ENCODE peak calls at places on chromosome 4, in nine cellular contexts. Q, R, L, I, S, E, W, G and J are unnamed samples.

GRCh38 chr4:33715996-33716395 is 2528.3 kb downstream of the ARAP2 start:
- DNase-seq in I (no peak), E (no peak), S (no peak), Q (no peak), R (peak), G (no peak), W (peak), L (no peak), J (no peak)

GRCh38 chr4:102263024-102263787 is 82.1 kb downstream of the SLC39A8 start:
- DNase-seq in I (no peak), E (peak), R (peak), G (no peak), L (no peak), S (peak), W (peak), Q (peak), J (no peak)

GRCh38 chr4:94939791-94940530 is 182.2 kb downstream of the BMPR1B start:
- DNase-seq in G (no peak), S (no peak), R (peak), Q (no peak), L (no peak), E (no peak), W (peak), I (no peak), J (no peak)

GRCh38 chr4:52864816-52865215 is 2.7 kb downstream of the RASL11B start:
- DNase-seq in I (no peak), W (peak), Q (no peak), L (no peak), E (no peak), R (no peak), G (no peak), S (no peak), J (no peak)

GRCh38 chr4:40204507-40205258 is 7.9 kb downstream of the RHOH start:
- DNase-seq in E (no peak), L (no peak), G (no peak), R (no peak), S (no peak), Q (no peak), I (no peak), W (no peak), J (no peak)

GRCh38 chr4:128163177-128164117 is 102.3 kb downstream of the LARP1B start:
- DNase-seq in S (no peak), L (no peak), W (no peak), I (no peak), Q (no peak), R (peak), E (no peak), G (no peak), J (no peak)

GRCh38 chr4:36348403-36348938 is 67.1 kb downstream of the DTHD1 start:
- DNase-seq in G (no peak), S (peak), Q (peak), L (no peak), R (no peak), E (no peak), I (no peak), W (no peak), J (no peak)

GRCh38 chr4:76212851-76213414 is 691 bp downstream of the SCARB2 start:
- DNase-seq in W (no peak), R (peak), E (peak), L (peak), I (no peak), G (no peak), S (no peak), Q (no peak), J (no peak)

GRCh38 chr4:54764501-54764900 is 106.7 kb downstream of the KIT start:
- DNase-seq in Q (no peak), R (no peak), W (no peak), L (no peak), G (no peak), E (no peak), S (no peak), I (no peak), J (no peak)

GRCh38 chr4:8920289-8920965 is 48.8 kb upstream of the HMX1 start:
- DNase-seq in R (no peak), W (no peak), S (no peak), L (no peak), Q (no peak), I (peak), G (peak), E (no peak), J (no peak)

GRCh38 chr4:54100607-54101189 is 735 bp downstream of the GSX2 start:
- DNase-seq in G (no peak), Q (peak), L (no peak), R (no peak), I (no peak), W (no peak), E (peak), S (no peak), J (no peak)

GRCh38 chr4:72975488-72975784 is 94.1 kb downstream of the COX18 start:
- DNase-seq in L (no peak), R (no peak), S (no peak), G (no peak), W (no peak), E (no peak), I (no peak), Q (no peak), J (no peak)

GRCh38 chr4:16083217-16084191 is at the start of gene PROM1:
- DNase-seq in I (no peak), G (no peak), L (no peak), S (no peak), E (peak), Q (peak), R (no peak), W (no peak), J (no peak)

GRCh38 chr4:161320377-161320776 is 843.4 kb downstream of the FSTL5 start:
- DNase-seq in I (no peak), S (peak), L (no peak), G (no peak), R (peak), W (no peak), E (peak), Q (no peak), J (no peak)

DNA sequence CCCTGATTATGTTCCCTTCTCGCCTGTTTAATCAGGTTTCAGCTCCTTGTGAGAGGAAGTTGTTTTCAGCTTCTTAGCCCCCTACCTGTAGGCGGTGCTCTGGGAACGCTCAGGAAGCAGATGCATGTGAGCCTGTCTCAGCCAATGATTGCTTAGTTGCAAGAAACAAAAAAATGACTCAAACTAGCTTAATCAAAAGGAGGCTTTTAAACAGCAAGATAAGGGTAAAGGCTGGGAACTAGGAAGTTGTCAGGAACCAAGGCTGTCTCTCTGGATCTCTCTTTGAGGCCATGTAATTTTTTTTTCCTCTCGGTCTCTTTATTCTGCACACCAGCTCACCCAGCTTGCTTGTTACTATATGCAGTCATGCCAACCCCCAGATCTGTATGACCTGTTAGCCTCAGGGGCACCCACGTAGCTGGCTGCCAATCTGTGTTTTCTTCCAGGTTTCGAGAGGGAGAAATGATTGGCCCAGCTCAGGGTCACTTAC is 109.1 kb downstream of the PTTG2 start:
- DNase-seq in S (peak), I (no peak), L (peak), R (peak), Q (no peak), W (no peak), E (peak), G (no peak), J (no peak)
- TF ChIP-seq CTCF in S (peak), I (no peak), L (peak), R (peak), Q (no peak), W (peak), E (peak), G (no peak), J (no peak)

GRCh38 chr4:174828845-174829701 is at the start of gene GLRA3:
- DNase-seq in S (peak), E (peak), Q (peak), R (peak), W (no peak), G (no peak), I (no peak), L (no peak), J (peak)

DNA sequence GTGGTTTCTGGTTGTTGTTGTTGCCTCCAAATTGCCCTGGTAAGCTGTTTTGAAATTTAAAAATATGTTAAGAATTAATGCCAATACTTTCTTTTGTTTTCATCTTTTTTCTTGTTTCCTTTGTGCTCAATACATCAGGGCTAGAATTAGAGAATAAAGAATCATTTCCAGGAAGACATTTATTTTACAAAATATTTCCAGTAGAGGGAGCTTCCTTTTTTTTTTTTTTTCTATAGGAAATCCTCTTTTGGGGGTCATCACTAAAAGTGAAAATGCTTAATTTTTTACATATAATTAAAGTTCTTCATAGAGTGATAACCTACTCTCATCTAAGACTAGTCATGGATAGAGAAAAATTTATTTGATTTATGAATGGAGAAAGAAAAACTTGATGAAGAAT is 2.4 kb downstream of the GLRA3 start:
- DNase-seq in Q (no peak), I (no peak), S (no peak), E (no peak), G (no peak), W (no peak), L (no peak), R (no peak), J (no peak)
- TF ChIP-seq CTCF in Q (no peak), I (no peak), S (no peak), E (peak), G (no peak), W (no peak), L (no peak), R (no peak), J (no peak)

DNA sequence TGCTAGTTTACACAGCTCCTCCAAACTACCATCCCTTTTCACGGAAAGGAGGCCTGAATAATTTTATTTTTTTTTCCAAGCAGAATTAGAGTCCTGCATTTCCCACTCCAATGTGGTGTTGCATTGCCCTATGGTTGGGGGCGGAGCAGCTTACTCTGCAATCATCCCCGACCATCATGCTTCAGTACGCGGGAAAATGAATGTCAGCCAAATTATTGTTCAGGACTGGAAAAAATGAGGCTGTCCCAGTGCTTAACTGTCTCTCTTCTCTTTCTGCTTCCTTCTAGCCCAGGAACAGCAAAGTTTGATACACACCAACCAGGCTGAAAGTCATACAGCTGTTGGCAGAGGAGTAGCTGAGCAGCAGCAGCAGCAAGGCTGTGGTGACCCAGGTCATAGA is 28.2 kb downstream of the MMRN1 start:
- DNase-seq in R (no peak), I (no peak), G (no peak), Q (no peak), E (no peak), L (no peak), S (no peak), W (no peak), J (no peak)
- TF ChIP-seq CTCF in R (no peak), I (no peak), G (no peak), Q (no peak), E (no peak), L (no peak), S (no peak), W (no peak), J (no peak)

GRCh38 chr4:184722798-184723197 is 11.1 kb downstream of the CENPU start:
- DNase-seq in S (no peak), I (no peak), R (no peak), W (no peak), L (no peak), Q (no peak), E (no peak), G (no peak), J (no peak)
- TF ChIP-seq CTCF in S (no peak), I (no peak), R (peak), W (no peak), L (no peak), Q (no peak), E (no peak), G (no peak), J (no peak)

DNA sequence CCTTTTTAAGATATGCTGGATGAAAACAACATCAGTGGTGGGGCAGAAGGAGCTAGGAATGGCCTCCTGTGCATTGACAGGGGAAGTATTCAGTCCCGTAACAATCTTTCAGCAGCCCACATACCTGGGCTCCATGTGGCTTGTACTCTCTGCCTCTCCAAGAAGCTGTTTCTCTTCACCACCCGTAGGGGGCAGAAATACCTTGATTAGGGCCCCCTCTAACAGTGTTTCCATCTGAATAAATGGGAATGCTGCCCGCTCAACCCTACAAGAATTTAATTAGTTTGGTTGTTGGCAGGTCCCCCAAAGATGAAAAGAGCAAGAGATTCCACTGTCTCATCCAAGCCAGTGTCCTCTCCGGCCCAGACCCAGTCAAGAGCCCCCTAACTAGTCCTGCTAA is 155.2 kb downstream of the SMIM20 start:
- DNase-seq in I (no peak), R (no peak), S (peak), L (no peak), G (no peak), W (no peak), Q (no peak), E (peak), J (no peak)
- TF ChIP-seq CTCF in I (no peak), R (peak), S (peak), L (no peak), G (no peak), W (peak), Q (peak), E (peak), J (peak)

DNA sequence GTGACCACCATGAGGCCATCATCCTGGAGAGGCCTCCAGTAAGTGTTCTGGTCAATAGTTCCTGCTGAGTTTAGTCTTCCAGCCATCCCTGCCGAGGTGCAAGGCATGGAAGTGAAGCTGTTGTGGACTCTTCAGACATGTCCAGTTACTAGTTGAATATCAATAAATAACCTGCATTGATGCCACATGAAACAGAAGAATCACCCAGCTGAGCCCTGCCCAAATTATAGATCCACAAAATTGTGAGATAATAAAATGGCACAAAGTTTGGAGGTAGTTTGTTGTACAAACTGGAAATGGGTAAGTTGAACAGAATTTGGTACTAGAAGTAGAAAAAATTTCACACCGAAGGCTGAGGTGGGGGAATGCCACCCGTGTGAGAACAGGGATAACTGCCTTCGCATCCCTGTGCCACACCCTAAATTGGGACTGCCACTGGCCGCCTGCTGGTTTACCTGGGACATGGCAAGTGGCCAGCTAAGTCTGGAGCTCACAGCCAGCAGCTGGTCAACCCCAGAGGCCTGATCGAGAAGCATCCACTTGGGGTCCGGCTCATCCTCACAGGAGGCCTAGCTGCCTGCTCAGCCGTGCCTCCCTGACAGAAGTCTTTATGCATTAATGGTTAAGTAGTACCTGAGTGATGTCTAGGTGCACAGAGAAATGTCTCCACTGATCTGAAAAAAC is 184.5 kb downstream of the SPRY1 start:
- DNase-seq in E (no peak), Q (no peak), S (no peak), L (no peak), R (no peak), W (no peak), G (no peak), I (no peak), J (no peak)
- TF ChIP-seq CTCF in E (no peak), Q (no peak), S (no peak), L (no peak), R (no peak), W (no peak), G (no peak), I (no peak), J (no peak)

GRCh38 chr4:173827707-173828106 is 297.7 kb upstream of the HAND2 start:
- DNase-seq in Q (no peak), S (peak), R (no peak), I (no peak), L (no peak), G (no peak), E (peak), W (no peak), J (no peak)
- TF ChIP-seq CTCF in Q (no peak), S (no peak), R (no peak), I (no peak), L (no peak), G (peak), E (peak), W (no peak), J (no peak)

GRCh38 chr4:147933779-147934178 is 201.9 kb downstream of the ARHGAP10 start:
- DNase-seq in R (no peak), I (no peak), Q (no peak), G (no peak), W (no peak), L (no peak), E (no peak), S (no peak), J (no peak)

GRCh38 chr4:147927377-147928137 is 195.7 kb downstream of the ARHGAP10 start:
- DNase-seq in S (no peak), L (no peak), R (no peak), E (no peak), G (no peak), Q (no peak), I (no peak), W (no peak), J (no peak)

GRCh38 chr4:147928400-147928799 is 196.5 kb downstream of the ARHGAP10 start:
- DNase-seq in I (no peak), L (no peak), Q (no peak), S (no peak), R (no peak), W (no peak), G (no peak), E (no peak), J (no peak)

GRCh38 chr4:147938481-147938880 is 206.6 kb downstream of the ARHGAP10 start:
- DNase-seq in R (no peak), E (peak), Q (no peak), G (no peak), S (no peak), I (no peak), W (no peak), L (no peak), J (no peak)

GRCh38 chr4:147933316-147933715 is 201.4 kb downstream of the ARHGAP10 start:
- DNase-seq in G (no peak), W (no peak), E (peak), S (no peak), L (no peak), Q (no peak), I (no peak), R (no peak), J (no peak)
- TF ChIP-seq CTCF in G (no peak), W (peak), E (peak), S (no peak), L (no peak), Q (no peak), I (no peak), R (no peak), J (no peak)

DNA sequence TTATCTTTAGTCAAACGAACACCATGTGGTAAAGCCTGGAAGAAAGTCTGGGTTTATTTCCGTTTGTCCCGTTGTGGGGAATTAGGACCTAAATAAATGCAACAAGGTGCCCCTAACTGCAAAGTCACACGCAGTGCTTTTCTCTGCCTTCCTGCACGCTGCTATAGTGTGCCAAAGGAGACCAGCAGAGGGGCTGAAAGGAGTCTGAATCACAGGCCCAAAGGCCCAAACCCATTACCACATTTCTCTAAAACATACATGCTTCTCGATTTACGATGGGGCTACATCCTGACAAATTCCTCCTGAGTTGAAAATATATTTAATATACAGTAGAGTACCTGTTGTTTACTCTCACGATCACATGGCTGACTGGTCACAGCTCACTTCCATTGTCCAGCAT is 4.5 kb downstream of the VEGFC start:
- DNase-seq in L (no peak), G (no peak), R (no peak), W (no peak), E (peak), Q (no peak), I (no peak), S (no peak), J (no peak)
- TF ChIP-seq CTCF in L (no peak), G (no peak), R (no peak), W (no peak), E (no peak), Q (no peak), I (no peak), S (no peak), J (no peak)

GRCh38 chr4:91426725-91427124 is 877.0 kb upstream of the GRID2 start:
- DNase-seq in Q (no peak), G (no peak), W (no peak), R (peak), S (no peak), I (no peak), E (no peak), L (no peak), J (no peak)
- TF ChIP-seq CTCF in Q (no peak), G (no peak), W (no peak), R (no peak), S (no peak), I (no peak), E (no peak), L (no peak), J (no peak)